ENCODE peak calls at places on chromosomes 12 and 14, in four cellular contexts. R is WTC11, J is A549, O is HepG2. K is an unnamed sample.

GRCh38 chr14:62777510-62777909 is 267.7 kb downstream of the KCNH5 start:
- DNase-seq in R (no peak), O (no peak), J (no peak), K (no peak)

GRCh38 chr14:32934891-32935633 is 3.6 kb upstream of the NPAS3 start:
- DNase-seq in R (peak), O (no peak), J (no peak), K (no peak)

GRCh38 chr12:79535751-79536150 is 155.0 kb downstream of the PAWR start:
- DNase-seq in R (no peak), J (no peak), O (no peak), K (no peak)

GRCh38 chr12:122368361-122369073 is 54.0 kb downstream of the CLIP1 start:
- DNase-seq in R (no peak), O (no peak), J (peak), K (peak)

GRCh38 chr14:92997343-92998061 is 74.6 kb downstream of the CHGA start:
- DNase-seq in O (no peak), J (no peak), R (no peak), K (no peak)

GRCh38 chr12:131119936-131120335 is 166.2 kb downstream of the ADGRD1 start:
- DNase-seq in R (peak), J (no peak), O (no peak), K (no peak)

GRCh38 chr12:112938751-112939150 is 477 bp downstream of the OAS3 start:
- DNase-seq in O (no peak), R (no peak), J (no peak), K (no peak)

GRCh38 chr12:122121341-122122192 is 43.0 kb downstream of the MLXIP start:
- DNase-seq in J (no peak), O (no peak), R (no peak), K (peak)

GRCh38 chr14:29587761-29588160 is 339.9 kb downstream of the PRKD1 start:
- DNase-seq in R (no peak), J (no peak), O (no peak), K (no peak)

GRCh38 chr14:105091335-105092123 is 26.3 kb upstream of the GPR132 start:
- DNase-seq in R (no peak), O (peak), J (peak), K (no peak)

GRCh38 chr12:94768398-94769039 is 118.2 kb upstream of the TMCC3 start:
- DNase-seq in J (no peak), O (no peak), R (no peak), K (peak)

GRCh38 chr12:117606024-117606423 is 244.6 kb upstream of the NOS1 start:
- DNase-seq in R (no peak), J (no peak), O (no peak), K (no peak)

GRCh38 chr14:33287204-33287603 is 348.5 kb downstream of the NPAS3 start:
- DNase-seq in R (no peak), O (no peak), J (no peak), K (no peak)

GRCh38 chr14:69999246-69999645 is 120.0 kb downstream of the SMOC1 start:
- DNase-seq in J (peak), R (no peak), O (no peak), K (peak)

GRCh38 chr12:5138845-5139244 is 95.2 kb downstream of the KCNA5 start:
- DNase-seq in R (no peak), O (no peak), J (no peak), K (no peak)

GRCh38 chr14:104689620-104690265 is 325 bp downstream of the INF2 start:
- DNase-seq in R (no peak), J (no peak), O (no peak), K (no peak)

GRCh38 chr12:100566887-100567637 is 6.4 kb upstream of the GAS2L3 start:
- DNase-seq in O (no peak), J (no peak), R (no peak), K (no peak)

GRCh38 chr12:510071-510825 is 50.5 kb downstream of the B4GALNT3 start:
- DNase-seq in J (peak), R (peak), O (no peak), K (peak)

GRCh38 chr12:131617179-131617578 is 93.7 kb upstream of the SFSWAP start:
- DNase-seq in R (no peak), O (no peak), J (no peak), K (no peak)

DNA sequence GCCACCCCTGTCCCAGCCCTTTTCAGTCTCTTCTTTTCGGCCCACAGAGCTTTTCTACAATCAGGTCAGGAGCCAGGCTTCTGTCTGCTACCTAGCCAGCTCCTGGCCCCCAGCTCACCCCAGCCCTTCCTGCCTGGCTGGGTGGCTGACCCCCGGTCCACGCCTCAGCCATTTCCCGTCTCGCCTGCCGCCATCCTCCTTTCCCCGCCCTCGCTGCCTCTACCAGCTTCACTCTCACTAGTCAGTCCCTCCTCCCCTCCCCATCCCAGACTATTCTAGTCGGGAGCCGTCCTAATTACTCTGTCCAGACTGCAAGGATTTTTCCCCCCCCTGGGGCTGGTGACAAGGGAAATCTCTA is 876 bp downstream of the DHH start:
- DNase-seq in O (no peak), J (no peak), R (peak), K (peak)
- TF ChIP-seq JUN in O (no peak), J (no peak), R (no peak), K (no peak)

GRCh38 chr12:74892057-74892633 is 317.5 kb downstream of the KCNC2 start:
- DNase-seq in J (no peak), R (no peak), O (no peak), K (no peak)
- TF ChIP-seq JUN in J (no peak), R (no peak), O (no peak), K (no peak)

DNA sequence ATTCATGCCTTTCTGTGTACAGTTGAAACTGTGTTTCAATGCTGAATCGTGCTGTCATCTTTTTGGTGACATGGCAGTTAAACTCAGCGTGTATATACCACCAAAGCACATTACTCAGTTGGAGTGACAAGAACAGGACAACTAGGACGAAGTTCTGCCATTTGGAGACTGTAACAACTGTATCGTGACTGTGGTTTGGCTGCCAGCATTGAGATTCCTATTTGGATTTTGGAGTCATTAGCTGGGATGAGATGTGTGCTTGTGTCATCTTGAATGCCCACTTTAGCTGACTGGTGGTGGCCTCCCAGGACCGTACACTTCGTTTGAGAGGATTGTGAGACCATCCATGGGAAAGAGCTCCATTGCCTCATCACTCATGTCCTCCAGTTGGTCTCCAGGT is 42.9 kb downstream of the FBXL14 start:
- DNase-seq in R (no peak), O (no peak), J (no peak), K (no peak)
- TF ChIP-seq JUN in R (no peak), O (no peak), J (no peak), K (no peak)

GRCh38 chr12:64916431-64916830 is 92.0 kb downstream of the TBC1D30 start:
- DNase-seq in J (no peak), R (no peak), O (no peak), K (no peak)
- TF ChIP-seq JUN in J (no peak), R (no peak), O (no peak), K (no peak)

DNA sequence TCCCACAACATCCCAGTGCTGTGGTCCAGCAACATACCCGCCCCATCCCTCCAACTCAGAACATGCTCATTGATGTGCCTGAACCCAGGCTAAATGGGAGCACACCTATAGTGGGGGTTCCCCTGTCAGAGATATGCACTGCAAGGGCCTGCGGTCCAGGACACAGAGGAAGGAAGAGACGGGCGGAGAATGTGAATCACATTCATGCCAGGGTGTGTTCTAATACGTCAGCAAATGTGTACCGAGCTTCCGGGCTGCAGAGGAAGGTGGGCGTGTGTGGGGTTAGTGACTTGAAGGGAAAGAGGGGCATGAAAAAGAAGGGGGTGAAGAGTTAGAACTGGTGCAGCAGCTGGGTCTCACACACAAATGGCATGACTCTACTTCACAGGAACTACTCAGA is 83.7 kb downstream of the DPF3 start:
- DNase-seq in J (no peak), R (no peak), O (no peak), K (no peak)
- TF ChIP-seq JUN in J (no peak), R (no peak), O (no peak), K (no peak)

GRCh38 chr12:126847005-126847629 is 1419.9 kb upstream of the TMEM132C start:
- DNase-seq in J (no peak), O (no peak), R (no peak), K (no peak)
- TF ChIP-seq JUN in J (no peak), O (no peak), R (no peak), K (no peak)

GRCh38 chr12:15956413-15957185 is 45.5 kb downstream of the DERA start:
- DNase-seq in J (no peak), O (no peak), R (no peak), K (no peak)
- TF ChIP-seq JUN in J (no peak), O (no peak), R (no peak), K (no peak)

K was measured in endothelial cell of umbilical vein.